ENCODE peak calls at places on chromosomes 16 and 17, in seven cellular contexts. One of them, this sample, is unnamed. For H3K36me3 and H3K27me3, the result is how much of the 10 kb centered on the place peaks cover.

GRCh38 chr17:31404028-31404949 is 12.8 kb downstream of the RAB11FIP4 start:
- DNase-seq in heart left ventricle: no peak
- DNase-seq in A673: no peak
- DNase-seq in fibroblast of lung: no peak
- DNase-seq in WERI-Rb-1: no peak
- DNase-seq in tibial artery: peak
- DNase-seq in colonic mucosa: no peak
- DNase-seq in this sample: no peak

GRCh38 chr17:2054740-2055493 is at the start of gene HIC1:
- DNase-seq in heart left ventricle: peak
- DNase-seq in A673: peak
- DNase-seq in fibroblast of lung: peak
- DNase-seq in WERI-Rb-1: peak
- DNase-seq in tibial artery: peak
- DNase-seq in colonic mucosa: peak
- DNase-seq in this sample: peak

GRCh38 chr16:2032285-2033056 is 5.8 kb downstream of the NHERF2 start:
- DNase-seq in heart left ventricle: no peak
- DNase-seq in A673: no peak
- DNase-seq in fibroblast of lung: peak
- DNase-seq in WERI-Rb-1: no peak
- DNase-seq in tibial artery: no peak
- DNase-seq in colonic mucosa: no peak
- DNase-seq in this sample: no peak

GRCh38 chr16:74169687-74170522 is 126.7 kb upstream of the PSMD7 start:
- DNase-seq in heart left ventricle: no peak
- DNase-seq in A673: peak
- DNase-seq in fibroblast of lung: no peak
- DNase-seq in WERI-Rb-1: no peak
- DNase-seq in tibial artery: no peak
- DNase-seq in colonic mucosa: peak
- DNase-seq in this sample: no peak

GRCh38 chr17:2243953-2244352 is 59.6 kb downstream of the SMG6 start:
- DNase-seq in heart left ventricle: no peak
- DNase-seq in A673: no peak
- DNase-seq in fibroblast of lung: peak
- DNase-seq in WERI-Rb-1: no peak
- DNase-seq in tibial artery: no peak
- DNase-seq in colonic mucosa: no peak
- DNase-seq in this sample: no peak

GRCh38 chr17:13601776-13602551 is at the start of gene HS3ST3A1:
- DNase-seq in heart left ventricle: peak
- DNase-seq in A673: no peak
- DNase-seq in fibroblast of lung: peak
- DNase-seq in WERI-Rb-1: peak
- DNase-seq in tibial artery: no peak
- DNase-seq in colonic mucosa: peak
- DNase-seq in this sample: no peak

GRCh38 chr16:26709175-26709574 is 357.6 kb upstream of the C16orf82 start:
- DNase-seq in heart left ventricle: no peak
- DNase-seq in A673: peak
- DNase-seq in fibroblast of lung: no peak
- DNase-seq in WERI-Rb-1: no peak
- DNase-seq in tibial artery: no peak
- DNase-seq in colonic mucosa: no peak
- DNase-seq in this sample: no peak

GRCh38 chr16:379183-379960 is 2.4 kb downstream of the PGAP6 start:
- DNase-seq in heart left ventricle: peak
- DNase-seq in A673: no peak
- DNase-seq in fibroblast of lung: no peak
- DNase-seq in WERI-Rb-1: no peak
- DNase-seq in tibial artery: no peak
- DNase-seq in colonic mucosa: peak
- DNase-seq in this sample: no peak

GRCh38 chr16:67241008-67241900 is 6.0 kb downstream of the FHOD1 start:
- DNase-seq in heart left ventricle: peak
- DNase-seq in A673: peak
- DNase-seq in fibroblast of lung: peak
- DNase-seq in WERI-Rb-1: no peak
- DNase-seq in tibial artery: peak
- DNase-seq in colonic mucosa: peak
- DNase-seq in this sample: peak

GRCh38 chr17:51275381-51275780 is 15.0 kb downstream of the UTP18 start:
- DNase-seq in heart left ventricle: no peak
- DNase-seq in A673: no peak
- DNase-seq in fibroblast of lung: peak
- DNase-seq in WERI-Rb-1: no peak
- DNase-seq in tibial artery: no peak
- DNase-seq in colonic mucosa: no peak
- DNase-seq in this sample: no peak

GRCh38 chr17:66283971-66284370 is 18.4 kb upstream of the PRKCA start:
- DNase-seq in heart left ventricle: no peak
- DNase-seq in A673: no peak
- DNase-seq in fibroblast of lung: no peak
- DNase-seq in WERI-Rb-1: no peak
- DNase-seq in tibial artery: no peak
- DNase-seq in colonic mucosa: no peak
- DNase-seq in this sample: no peak

GRCh38 chr17:41739661-41740352 is 5.4 kb upstream of the HAP1 start:
- DNase-seq in heart left ventricle: no peak
- DNase-seq in A673: no peak
- DNase-seq in fibroblast of lung: peak
- DNase-seq in WERI-Rb-1: no peak
- DNase-seq in tibial artery: no peak
- DNase-seq in colonic mucosa: no peak
- DNase-seq in this sample: no peak

GRCh38 chr16:1150511-1150982 is 2.4 kb upstream of the CACNA1H start:
- DNase-seq in heart left ventricle: no peak
- DNase-seq in A673: peak
- DNase-seq in fibroblast of lung: peak
- DNase-seq in WERI-Rb-1: no peak
- DNase-seq in tibial artery: no peak
- DNase-seq in colonic mucosa: no peak
- DNase-seq in this sample: peak

GRCh38 chr17:7234100-7235012 is at the start of gene DVL2:
- DNase-seq in heart left ventricle: peak
- DNase-seq in A673: peak
- DNase-seq in fibroblast of lung: peak
- DNase-seq in WERI-Rb-1: peak
- DNase-seq in tibial artery: peak
- DNase-seq in colonic mucosa: peak
- DNase-seq in this sample: peak

GRCh38 chr17:29642171-29642611 is 19.5 kb upstream of the CORO6 start:
- DNase-seq in heart left ventricle: no peak
- DNase-seq in A673: no peak
- DNase-seq in fibroblast of lung: no peak
- DNase-seq in WERI-Rb-1: peak
- DNase-seq in tibial artery: no peak
- DNase-seq in colonic mucosa: no peak
- DNase-seq in this sample: no peak

GRCh38 chr16:49918257-49918656 is 62.3 kb upstream of the ZNF423 start:
- DNase-seq in heart left ventricle: no peak
- DNase-seq in A673: no peak
- DNase-seq in fibroblast of lung: no peak
- DNase-seq in WERI-Rb-1: peak
- DNase-seq in tibial artery: no peak
- DNase-seq in colonic mucosa: no peak
- DNase-seq in this sample: no peak

GRCh38 chr17:43645765-43646481 is 15.8 kb downstream of the MEOX1 start:
- DNase-seq in heart left ventricle: peak
- DNase-seq in A673: no peak
- DNase-seq in fibroblast of lung: peak
- DNase-seq in WERI-Rb-1: no peak
- DNase-seq in tibial artery: peak
- DNase-seq in colonic mucosa: peak
- DNase-seq in this sample: no peak

GRCh38 chr16:2226245-2226793 is 2.9 kb downstream of the E4F1 start:
- DNase-seq in heart left ventricle: no peak
- DNase-seq in A673: no peak
- DNase-seq in fibroblast of lung: no peak
- DNase-seq in WERI-Rb-1: no peak
- DNase-seq in tibial artery: no peak
- DNase-seq in colonic mucosa: no peak
- DNase-seq in this sample: no peak

GRCh38 chr17:5667871-5668270 is 83.6 kb upstream of the NLRP1 start:
- DNase-seq in heart left ventricle: no peak
- DNase-seq in A673: peak
- DNase-seq in fibroblast of lung: no peak
- DNase-seq in WERI-Rb-1: peak
- DNase-seq in tibial artery: peak
- DNase-seq in colonic mucosa: no peak
- DNase-seq in this sample: no peak

GRCh38 chr17:51733166-51733565 is 425.3 kb downstream of the CA10 start:
- DNase-seq in heart left ventricle: no peak
- DNase-seq in A673: no peak
- DNase-seq in fibroblast of lung: no peak
- DNase-seq in WERI-Rb-1: no peak
- DNase-seq in tibial artery: no peak
- DNase-seq in colonic mucosa: no peak
- DNase-seq in this sample: no peak

GRCh38 chr16:64952177-64952576 is 169.7 kb downstream of the CDH11 start:
- DNase-seq in heart left ventricle: no peak
- DNase-seq in A673: no peak
- DNase-seq in fibroblast of lung: peak
- DNase-seq in WERI-Rb-1: no peak
- DNase-seq in tibial artery: no peak
- DNase-seq in colonic mucosa: no peak
- DNase-seq in this sample: no peak

GRCh38 chr17:71375948-71376347 is 744.9 kb upstream of the SOX9 start:
- DNase-seq in heart left ventricle: no peak
- DNase-seq in A673: no peak
- DNase-seq in fibroblast of lung: no peak
- DNase-seq in WERI-Rb-1: no peak
- DNase-seq in tibial artery: no peak
- DNase-seq in colonic mucosa: no peak
- DNase-seq in this sample: no peak

GRCh38 chr17:20961551-20961950 is 81.3 kb downstream of the USP22 start:
- DNase-seq in heart left ventricle: no peak
- DNase-seq in A673: no peak
- DNase-seq in fibroblast of lung: peak
- DNase-seq in WERI-Rb-1: no peak
- DNase-seq in tibial artery: no peak
- DNase-seq in colonic mucosa: no peak
- DNase-seq in this sample: no peak

GRCh38 chr16:14202697-14203096 is 131.6 kb downstream of the MRTFB start:
- DNase-seq in heart left ventricle: no peak
- DNase-seq in A673: no peak
- DNase-seq in fibroblast of lung: peak
- DNase-seq in WERI-Rb-1: no peak
- DNase-seq in tibial artery: no peak
- DNase-seq in colonic mucosa: no peak
- DNase-seq in this sample: peak

DNA sequence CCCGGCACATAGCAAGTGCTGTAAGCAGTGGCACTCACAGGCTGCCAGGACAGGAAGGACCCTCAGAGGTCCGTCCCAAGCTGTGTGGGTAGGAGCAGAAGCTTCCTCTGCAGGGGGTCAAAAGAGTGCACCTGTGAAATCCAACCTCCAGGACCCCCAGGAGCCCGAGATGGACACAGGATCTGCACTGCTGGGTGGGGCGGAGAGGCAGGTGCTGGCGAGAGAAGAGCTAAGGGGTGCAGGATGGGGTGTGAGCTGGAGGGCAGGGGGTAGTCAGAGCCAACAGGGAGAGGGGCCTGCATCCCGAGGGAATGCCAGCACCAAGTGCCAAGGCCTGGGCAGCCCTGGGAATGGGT is 650 bp upstream of the AANAT start:
- DNase-seq in heart left ventricle: peak
- DNase-seq in A673: no peak
- DNase-seq in fibroblast of lung: no peak
- DNase-seq in WERI-Rb-1: no peak
- DNase-seq in tibial artery: no peak
- DNase-seq in colonic mucosa: no peak
- DNase-seq in this sample: no peak
- TF ChIP-seq CTCF in heart left ventricle: no peak
- TF ChIP-seq CTCF in A673: no peak
- TF ChIP-seq CTCF in fibroblast of lung: no peak
- TF ChIP-seq CTCF in WERI-Rb-1: no peak
- TF ChIP-seq CTCF in tibial artery: no peak
- TF ChIP-seq CTCF in colonic mucosa: no peak
- TF ChIP-seq CTCF in this sample: no peak

GRCh38 chr16:88754109-88754911 is 30.7 kb downstream of the PIEZO1 start:
- DNase-seq in heart left ventricle: no peak
- DNase-seq in A673: no peak
- DNase-seq in fibroblast of lung: no peak
- DNase-seq in WERI-Rb-1: no peak
- DNase-seq in tibial artery: no peak
- DNase-seq in colonic mucosa: no peak
- DNase-seq in this sample: no peak
- H3K36me3 ChIP-seq in heart left ventricle: under half
- H3K36me3 ChIP-seq in A673: under half
- H3K36me3 ChIP-seq in fibroblast of lung: under half
- H3K36me3 ChIP-seq in WERI-Rb-1: under half
- H3K36me3 ChIP-seq in tibial artery: under half
- H3K36me3 ChIP-seq in colonic mucosa: under half
- H3K36me3 ChIP-seq in this sample: under half

DNA sequence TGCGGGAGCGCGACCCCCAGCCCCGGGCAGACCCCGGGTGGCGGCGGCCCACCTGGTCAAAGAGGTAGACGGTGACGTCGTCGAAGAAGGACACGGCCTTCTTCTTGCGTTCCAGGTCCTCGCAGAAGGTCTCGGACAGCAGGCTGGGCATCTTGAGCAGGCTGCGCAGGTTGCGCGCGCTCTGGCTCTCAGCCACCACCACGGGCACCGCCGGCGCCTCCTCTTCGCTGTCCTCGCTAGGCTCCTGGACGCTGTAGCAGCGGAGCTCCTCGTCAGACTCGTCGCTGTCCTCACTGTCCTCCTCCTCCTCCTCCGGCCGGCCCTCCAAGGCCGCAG is 45.2 kb upstream of the PVALEF start:
- DNase-seq in heart left ventricle: no peak
- DNase-seq in A673: no peak
- DNase-seq in fibroblast of lung: no peak
- DNase-seq in WERI-Rb-1: no peak
- DNase-seq in tibial artery: no peak
- DNase-seq in colonic mucosa: no peak
- DNase-seq in this sample: no peak
- H3K27me3 ChIP-seq in heart left ventricle: under half
- H3K27me3 ChIP-seq in A673: under half
- H3K27me3 ChIP-seq in fibroblast of lung: under half
- H3K27me3 ChIP-seq in WERI-Rb-1: under half
- H3K27me3 ChIP-seq in tibial artery: under half
- H3K27me3 ChIP-seq in colonic mucosa: under half
- H3K27me3 ChIP-seq in this sample: under half

DNA sequence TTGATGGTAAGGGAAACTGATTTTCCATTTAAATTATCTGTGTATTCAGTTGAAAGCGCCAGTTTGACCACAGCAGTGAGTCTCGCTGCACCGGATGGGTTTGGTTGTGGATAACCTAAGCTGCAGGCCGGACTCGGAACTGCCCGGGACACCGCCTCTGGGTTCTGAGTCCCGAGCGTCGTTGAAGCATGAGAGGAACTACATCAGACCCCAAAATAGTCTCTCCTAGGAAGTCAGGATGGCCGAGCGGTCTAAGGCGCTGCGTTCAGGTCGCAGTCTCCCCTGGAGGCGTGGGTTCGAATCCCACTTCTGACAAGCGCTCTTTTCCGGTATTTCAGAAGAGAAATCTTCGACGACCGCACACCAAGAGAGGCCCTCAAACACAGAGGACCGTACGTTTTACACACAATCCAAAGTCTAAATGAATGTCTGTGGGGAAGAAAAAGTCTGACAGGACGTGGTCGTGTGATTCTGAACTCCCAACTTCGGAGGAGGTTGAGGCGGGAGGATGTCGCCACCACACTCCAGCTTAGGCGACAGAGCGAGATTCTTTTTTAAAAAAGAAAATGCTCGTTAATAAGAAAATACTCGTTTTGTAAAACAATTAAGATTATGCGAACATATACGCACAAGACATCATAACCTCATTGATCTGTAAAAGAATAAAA is 15.4 kb upstream of the PLLP start:
- DNase-seq in heart left ventricle: peak
- DNase-seq in A673: peak
- DNase-seq in fibroblast of lung: peak
- DNase-seq in WERI-Rb-1: peak
- DNase-seq in tibial artery: peak
- DNase-seq in colonic mucosa: peak
- DNase-seq in this sample: peak
- TF ChIP-seq CTCF in heart left ventricle: peak
- TF ChIP-seq CTCF in A673: no peak
- TF ChIP-seq CTCF in fibroblast of lung: no peak
- TF ChIP-seq CTCF in WERI-Rb-1: no peak
- TF ChIP-seq CTCF in tibial artery: peak
- TF ChIP-seq CTCF in colonic mucosa: no peak
- TF ChIP-seq CTCF in this sample: peak